ENCODE peak calls at places on chromosomes 7 and 10, in nine cellular contexts. E, C, A, M, Q, L, H, N and Y are unnamed samples.

GRCh38 chr7:144656960-144657359 is 178.9 kb downstream of the TPK1 start:
- DNase-seq in E (no peak), A (no peak), C (no peak), H (peak), L (no peak), N (no peak), Q (no peak), M (peak), Y (peak)

GRCh38 chr7:148303295-148304013 is 287.1 kb upstream of the C7orf33 start:
- DNase-seq in Q (peak), E (peak), M (peak), N (peak), C (no peak), A (peak), L (peak), H (no peak), Y (no peak)

GRCh38 chr10:29974773-29975172 is 84.6 kb downstream of the JCAD start:
- DNase-seq in Q (no peak), C (no peak), M (no peak), L (no peak), E (no peak), H (no peak), N (no peak), A (no peak), Y (no peak)

GRCh38 chr10:116787018-116787674 is 44.8 kb upstream of the HSPA12A start:
- DNase-seq in M (no peak), H (no peak), N (no peak), L (no peak), C (no peak), E (no peak), Q (no peak), A (no peak), Y (no peak)

GRCh38 chr10:118808601-118809371 is 54.0 kb upstream of the CACUL1 start:
- DNase-seq in C (no peak), N (no peak), H (no peak), E (no peak), M (no peak), L (no peak), A (no peak), Q (no peak), Y (no peak)

GRCh38 chr7:133314084-133314483 is 61.2 kb downstream of the EXOC4 start:
- DNase-seq in H (no peak), A (no peak), C (no peak), N (no peak), L (no peak), E (no peak), M (no peak), Q (no peak), Y (no peak)

GRCh38 chr7:41103331-41103730 is 599.6 kb downstream of the INHBA start:
- DNase-seq in Q (no peak), E (no peak), N (no peak), A (peak), H (no peak), M (no peak), L (peak), C (no peak), Y (no peak)

GRCh38 chr10:73159038-73159648 is 8.7 kb downstream of the ECD start:
- DNase-seq in C (peak), L (peak), N (peak), M (peak), E (peak), Q (peak), A (peak), H (peak), Y (no peak)

GRCh38 chr10:45374451-45375052 is 536 bp downstream of the ALOX5 start:
- DNase-seq in A (no peak), L (no peak), M (peak), E (peak), N (no peak), H (peak), C (no peak), Q (no peak), Y (no peak)

GRCh38 chr7:140585333-140585732 is 55.3 kb downstream of the DENND2A start:
- DNase-seq in C (no peak), N (no peak), Q (no peak), L (no peak), E (no peak), M (no peak), A (no peak), H (no peak), Y (no peak)

GRCh38 chr7:43479042-43479441 is 103.9 kb upstream of the STK17A start:
- DNase-seq in A (no peak), N (no peak), E (peak), C (no peak), L (no peak), M (peak), Q (no peak), H (peak), Y (no peak)

GRCh38 chr7:111090834-111091233 is at the start of gene LRRN3:
- DNase-seq in A (peak), L (peak), E (no peak), Q (no peak), N (peak), C (peak), M (no peak), H (no peak), Y (no peak)

GRCh38 chr10:60139798-60140566 is 233.6 kb upstream of the CCDC6 start:
- DNase-seq in N (no peak), A (peak), M (no peak), Q (no peak), E (no peak), H (no peak), C (no peak), L (peak), Y (no peak)

GRCh38 chr10:14588084-14588937 is 186.4 kb downstream of the FAM107B start:
- DNase-seq in N (no peak), A (peak), Q (no peak), C (no peak), L (peak), M (no peak), H (no peak), E (no peak), Y (no peak)

GRCh38 chr10:71638577-71639411 is 80.8 kb downstream of the C10orf105 start:
- DNase-seq in C (no peak), H (peak), E (peak), M (peak), A (no peak), L (no peak), N (peak), Q (peak), Y (no peak)

GRCh38 chr10:31318854-31319601 is at the start of gene ZEB1:
- DNase-seq in H (peak), Q (peak), M (peak), C (peak), L (peak), E (peak), A (peak), N (peak), Y (peak)

GRCh38 chr10:96236090-96236478 is 35.3 kb downstream of the BLNK start:
- DNase-seq in A (no peak), L (no peak), E (peak), C (no peak), Q (no peak), H (no peak), M (no peak), N (no peak), Y (no peak)

GRCh38 chr10:2900530-2900929 is 166.8 kb upstream of the PFKP start:
- DNase-seq in C (no peak), L (no peak), H (no peak), A (no peak), Q (no peak), E (no peak), M (no peak), N (no peak), Y (no peak)

GRCh38 chr10:110413049-110413783 is 84.5 kb upstream of the DUSP5 start:
- DNase-seq in M (peak), H (no peak), L (no peak), N (no peak), A (no peak), C (no peak), Q (no peak), E (peak), Y (no peak)

GRCh38 chr10:48653944-48654698 is 30.6 kb upstream of the WDFY4 start:
- DNase-seq in L (no peak), H (no peak), A (no peak), M (no peak), C (no peak), Q (no peak), E (no peak), N (no peak), Y (no peak)

GRCh38 chr10:96767611-96768010 is 47.3 kb upstream of the PIK3AP1 start:
- DNase-seq in E (no peak), L (no peak), Q (no peak), H (no peak), M (no peak), N (no peak), A (peak), C (no peak), Y (no peak)

GRCh38 chr10:24680647-24681475 is 42.8 kb downstream of the ARHGAP21 start:
- DNase-seq in H (no peak), E (no peak), M (no peak), L (no peak), N (no peak), C (no peak), Q (no peak), A (peak), Y (no peak)

GRCh38 chr7:117323877-117324699 is 1.2 kb upstream of the WNT2 start:
- DNase-seq in H (no peak), N (no peak), Q (no peak), A (peak), C (no peak), E (no peak), M (no peak), L (peak), Y (no peak)

GRCh38 chr10:3239920-3240909 is 67.6 kb upstream of the PITRM1 start:
- DNase-seq in M (no peak), Q (no peak), E (no peak), L (no peak), A (no peak), C (no peak), N (no peak), H (no peak), Y (no peak)

GRCh38 chr10:118723467-118723866 is 31.3 kb downstream of the CACUL1 start:
- DNase-seq in M (no peak), A (peak), L (no peak), C (no peak), N (no peak), H (no peak), Q (no peak), E (no peak), Y (no peak)

GRCh38 chr10:132339276-132339675 is 7.3 kb downstream of the LRRC27 start:
- DNase-seq in A (no peak), L (no peak), Q (no peak), H (no peak), C (no peak), M (no peak), N (peak), E (no peak), Y (no peak)

GRCh38 chr10:132341017-132341416 is 9.0 kb downstream of the LRRC27 start:
- DNase-seq in E (peak), L (no peak), M (no peak), A (no peak), C (no peak), H (no peak), N (no peak), Q (no peak), Y (no peak)

GRCh38 chr10:132336064-132336746 is 4.2 kb downstream of the LRRC27 start:
- DNase-seq in L (no peak), M (no peak), A (peak), C (no peak), N (no peak), Q (no peak), E (no peak), H (no peak), Y (no peak)

GRCh38 chr10:132337019-132337418 is 5.0 kb downstream of the LRRC27 start:
- DNase-seq in L (no peak), A (no peak), E (peak), Q (no peak), M (no peak), C (no peak), H (no peak), N (peak), Y (no peak)

GRCh38 chr10:132338876-132339275 is 6.9 kb downstream of the LRRC27 start:
- DNase-seq in M (no peak), E (no peak), A (no peak), H (no peak), C (no peak), N (no peak), L (no peak), Q (no peak), Y (no peak)
- H3K4me3 ChIP-seq in M (no peak), E (no peak), A (no peak), H (no peak), C (no peak), N (no peak), L (no peak), Q (no peak), Y (no peak)

GRCh38 chr10:133357293-133358151 is at the start of gene FUOM:
- DNase-seq in C (no peak), N (peak), H (no peak), L (peak), A (peak), Q (no peak), E (peak), M (peak), Y (no peak)
- TF ChIP-seq CTCF in C (no peak), N (no peak), H (no peak), L (no peak), A (no peak), Q (no peak), E (peak), M (no peak), Y (no peak)

DNA sequence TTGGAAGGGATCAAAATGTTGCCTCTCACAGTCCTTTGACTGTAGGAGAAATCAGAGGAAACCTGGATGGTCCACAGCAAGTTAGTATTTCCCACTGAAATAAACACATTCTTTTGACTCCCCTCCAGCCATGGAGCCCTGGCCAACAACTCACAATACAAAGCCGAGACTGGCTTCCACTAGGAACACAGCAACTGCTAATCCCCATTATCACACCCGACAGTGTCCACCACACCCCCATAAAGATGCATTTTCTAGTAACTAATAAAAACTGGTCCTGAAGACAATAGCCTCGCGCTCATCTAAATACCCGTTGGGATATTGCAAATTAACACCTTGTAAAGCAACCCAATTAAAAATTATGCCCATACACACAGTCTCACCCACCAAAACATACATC is 768 bp upstream of the MACROH2A2 start:
- DNase-seq in L (no peak), H (no peak), Q (no peak), N (no peak), M (no peak), A (no peak), C (no peak), E (no peak), Y (no peak)
- H3K4me3 ChIP-seq in L (peak), H (peak), Q (peak), N (peak), M (no peak), A (no peak), C (peak), E (no peak), Y (peak)

GRCh38 chr7:25774675-25775074 is 377.3 kb upstream of the NFE2L3 start:
- DNase-seq in H (no peak), L (no peak), N (no peak), E (no peak), Q (no peak), C (no peak), A (no peak), M (no peak), Y (no peak)

GRCh38 chr7:25775570-25775969 is 376.4 kb upstream of the NFE2L3 start:
- DNase-seq in Q (no peak), M (peak), A (no peak), C (no peak), H (no peak), N (no peak), L (no peak), E (no peak), Y (no peak)

GRCh38 chr7:25777969-25778767 is 373.8 kb upstream of the NFE2L3 start:
- DNase-seq in L (no peak), N (no peak), M (no peak), A (no peak), Q (no peak), C (no peak), E (no peak), H (no peak), Y (no peak)

GRCh38 chr7:25775999-25776736 is 375.8 kb upstream of the NFE2L3 start:
- DNase-seq in Q (no peak), N (no peak), A (no peak), H (peak), M (no peak), C (no peak), L (no peak), E (no peak), Y (no peak)

DNA sequence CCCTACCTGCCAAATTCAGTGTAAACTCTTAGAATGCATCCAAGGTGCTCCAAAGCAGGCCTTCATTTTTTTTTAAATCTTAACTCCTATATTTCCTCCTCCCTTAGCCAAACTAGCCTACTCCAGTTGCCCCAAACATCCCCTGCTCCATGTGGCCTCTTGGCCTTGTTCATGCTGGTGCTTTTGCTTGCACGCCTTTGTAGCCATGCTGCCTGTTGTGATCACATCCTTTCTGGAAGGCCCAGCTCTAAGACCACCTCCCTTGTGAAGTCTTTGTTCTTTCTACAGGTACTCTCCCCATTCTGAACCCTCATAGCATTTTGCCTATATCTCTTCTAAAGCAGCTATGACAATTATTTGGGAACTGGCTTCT is 375.3 kb upstream of the NFE2L3 start:
- DNase-seq in E (no peak), C (no peak), H (no peak), L (no peak), N (no peak), Q (no peak), M (no peak), A (no peak), Y (no peak)
- TF ChIP-seq CTCF in E (no peak), C (no peak), H (no peak), L (no peak), N (no peak), Q (no peak), M (no peak), A (no peak), Y (no peak)

DNA sequence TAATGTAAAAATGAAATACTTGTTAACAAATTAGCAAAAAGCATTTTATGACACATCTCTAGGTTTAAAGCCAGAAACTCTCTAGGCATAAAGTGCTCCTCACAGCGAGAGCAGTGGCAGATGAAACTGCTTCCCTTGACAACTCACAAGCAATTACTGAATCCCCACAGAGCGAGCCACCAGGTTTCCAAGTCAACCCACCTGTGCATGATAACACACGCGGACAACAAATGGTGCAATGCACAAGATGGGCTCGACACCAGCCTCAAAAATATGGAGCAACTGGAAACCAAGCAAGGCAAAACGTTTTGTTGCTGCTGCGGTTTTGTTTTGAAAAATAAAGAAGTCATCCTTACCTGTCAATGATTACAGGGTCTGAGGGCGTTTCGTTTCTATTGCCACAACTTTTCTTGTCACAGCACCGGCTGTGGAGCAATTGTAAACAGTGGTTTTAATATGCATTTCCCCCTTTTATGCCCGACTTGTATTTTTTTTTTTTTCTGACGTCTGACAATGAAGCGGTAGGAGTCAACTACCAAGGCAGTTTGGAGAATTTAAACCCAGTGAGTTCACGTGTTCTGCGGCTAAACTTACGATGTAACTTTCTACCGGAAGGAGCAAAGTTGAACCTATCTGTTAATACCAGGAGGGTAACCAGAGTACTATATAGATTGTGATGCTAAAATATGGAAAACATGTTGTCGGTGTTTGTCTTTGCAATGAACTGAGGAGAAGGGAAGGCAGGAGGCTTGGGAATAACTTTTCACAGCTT is 7.0 kb downstream of the EBF3 start:
- DNase-seq in E (no peak), Q (no peak), N (no peak), C (no peak), H (no peak), M (no peak), L (no peak), A (peak), Y (no peak)
- H3K4me3 ChIP-seq in E (no peak), Q (no peak), N (no peak), C (no peak), H (no peak), M (peak), L (no peak), A (peak), Y (no peak)

DNA sequence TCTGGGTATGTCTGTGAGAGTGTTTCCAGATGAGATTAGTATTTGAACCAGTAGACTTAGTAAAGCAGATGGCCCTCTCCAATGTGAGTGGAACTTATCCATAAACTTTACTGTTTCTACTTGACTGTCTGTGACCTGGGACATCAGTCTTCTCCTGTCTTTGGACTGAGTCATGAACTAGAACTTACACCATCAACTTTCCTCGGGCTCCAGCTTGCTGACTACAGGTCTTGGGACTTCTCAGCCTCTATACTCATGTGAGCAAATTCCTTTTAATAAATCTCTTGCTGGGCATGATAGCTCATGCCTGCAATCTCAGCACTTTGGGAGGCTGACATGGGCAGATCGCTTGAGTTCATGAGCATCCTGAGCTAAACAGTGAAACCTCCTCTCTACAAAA is 25.7 kb upstream of the WAPL start:
- DNase-seq in A (no peak), H (no peak), L (no peak), M (no peak), C (no peak), Q (no peak), E (no peak), N (no peak), Y (no peak)
- TF ChIP-seq CTCF in A (no peak), H (no peak), L (no peak), M (no peak), C (no peak), Q (no peak), E (no peak), N (no peak), Y (no peak)

DNA sequence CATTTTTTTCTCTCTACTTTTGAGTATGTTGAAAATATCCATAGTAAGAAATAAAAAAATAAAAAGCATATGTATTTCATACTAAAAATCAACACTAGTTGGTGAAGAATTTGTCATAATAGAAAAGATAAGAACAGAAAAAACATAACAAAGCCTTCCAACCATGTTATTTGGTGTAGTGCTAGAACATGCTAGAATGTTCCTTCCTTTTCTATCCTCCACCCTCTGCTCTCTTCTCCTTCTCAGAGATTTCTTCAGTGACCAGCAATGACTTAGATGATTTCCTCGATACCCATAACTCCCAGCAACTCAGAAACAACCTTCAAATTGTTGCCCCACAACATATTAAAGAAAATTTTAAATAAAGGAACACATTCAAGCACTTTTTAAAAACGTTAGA is 2.6 kb downstream of the ZC3HAV1 start:
- DNase-seq in A (no peak), H (no peak), E (peak), C (no peak), L (no peak), M (peak), N (no peak), Q (no peak), Y (no peak)
- H3K4me3 ChIP-seq in A (no peak), H (no peak), E (peak), C (no peak), L (peak), M (peak), N (peak), Q (peak), Y (no peak)